ENCODE peak calls at places on chromosomes 3 and 15, in eight cellular contexts. U is A549, S is Panc1, R is SK-N-SH, C is K562, V is GM12878, L is HCT116, H is HepG2. J is an unnamed sample. For H3K4me1, the result is how much of the 10 kb centered on the place peaks cover.

GRCh38 chr3:54951405-54951804 is 23.5 kb upstream of the LRTM1 start:
- DNase-seq in U (no peak), S (no peak), R (peak), C (peak), V (no peak), L (no peak), H (peak), J (peak)

GRCh38 chr15:80615783-80616391 is 79.2 kb upstream of the ABHD17C start:
- DNase-seq in U (no peak), S (no peak), R (peak), C (peak), V (no peak), L (no peak), H (peak), J (no peak)

GRCh38 chr3:158711886-158712285 is 20.4 kb downstream of the RARRES1 start:
- DNase-seq in U (peak), S (no peak), R (no peak), C (no peak), V (no peak), L (no peak), H (no peak), J (no peak)

GRCh38 chr3:147297756-147298155 is 108.6 kb downstream of the ZIC4 start:
- DNase-seq in U (no peak), S (no peak), R (no peak), C (no peak), V (no peak), L (no peak), H (no peak), J (no peak)

GRCh38 chr15:28935316-28935715 is 49.5 kb downstream of the APBA2 start:
- DNase-seq in U (peak), S (no peak), R (no peak), C (peak), V (no peak), L (no peak), H (peak), J (peak)

GRCh38 chr3:99895706-99896441 is 78.2 kb downstream of the CMSS1 start:
- DNase-seq in U (peak), S (peak), R (no peak), C (peak), V (no peak), L (peak), H (peak), J (no peak)

GRCh38 chr15:37056894-37057205 is 43.5 kb downstream of the MEIS2 start:
- DNase-seq in U (no peak), S (no peak), R (no peak), C (no peak), V (no peak), L (no peak), H (no peak), J (no peak)

GRCh38 chr3:101903426-101903825 is 54.1 kb downstream of the NFKBIZ start:
- DNase-seq in U (no peak), S (no peak), R (no peak), C (no peak), V (no peak), L (no peak), H (no peak), J (no peak)

GRCh38 chr3:150640256-150640655 is 37.1 kb downstream of the SELENOT start:
- DNase-seq in U (no peak), S (no peak), R (no peak), C (no peak), V (no peak), L (no peak), H (no peak), J (no peak)

GRCh38 chr3:117656391-117656790 is 946.8 kb downstream of the TUSC7 start:
- DNase-seq in U (no peak), S (no peak), R (no peak), C (no peak), V (no peak), L (no peak), H (no peak), J (no peak)

GRCh38 chr15:92069308-92070244 is 216.1 kb downstream of the SLCO3A1 start:
- DNase-seq in U (peak), S (no peak), R (no peak), C (peak), V (peak), L (peak), H (no peak), J (no peak)

GRCh38 chr15:39781147-39781966 is 1.3 kb downstream of the FSIP1 start:
- DNase-seq in U (no peak), S (no peak), R (no peak), C (no peak), V (no peak), L (no peak), H (no peak), J (no peak)

GRCh38 chr3:70999730-71000129 is 583.8 kb downstream of the FOXP1 start:
- DNase-seq in U (no peak), S (no peak), R (peak), C (no peak), V (no peak), L (no peak), H (no peak), J (no peak)

GRCh38 chr3:144128117-144128892 is 156.7 kb downstream of the DIPK2A start:
- DNase-seq in U (no peak), S (no peak), R (no peak), C (no peak), V (peak), L (no peak), H (no peak), J (peak)

GRCh38 chr15:81297147-81297572 is 26.8 kb downstream of the STARD5 start:
- DNase-seq in U (no peak), S (no peak), R (no peak), C (no peak), V (no peak), L (peak), H (no peak), J (no peak)

GRCh38 chr15:77538011-77538410 is 94.7 kb downstream of the LINGO1 start:
- DNase-seq in U (no peak), S (no peak), R (no peak), C (no peak), V (peak), L (no peak), H (no peak), J (peak)

GRCh38 chr3:138974467-138974866 is 27.4 kb downstream of the FOXL2NB start:
- DNase-seq in U (no peak), S (no peak), R (no peak), C (no peak), V (no peak), L (no peak), H (no peak), J (no peak)

GRCh38 chr15:58299311-58299850 is 132.4 kb upstream of the LIPC start:
- DNase-seq in U (no peak), S (no peak), R (no peak), C (no peak), V (peak), L (no peak), H (no peak), J (no peak)

GRCh38 chr3:196995646-196996355 is 27.2 kb upstream of the PIGZ start:
- DNase-seq in U (no peak), S (no peak), R (no peak), C (no peak), V (no peak), L (no peak), H (no peak), J (no peak)

GRCh38 chr3:147812186-147812911 is 403.2 kb downstream of the ZIC1 start:
- DNase-seq in U (no peak), S (no peak), R (no peak), C (no peak), V (no peak), L (no peak), H (no peak), J (no peak)

GRCh38 chr3:48991851-48992545 is 2.0 kb downstream of the P4HTM start:
- DNase-seq in U (no peak), S (no peak), R (no peak), C (no peak), V (no peak), L (no peak), H (no peak), J (no peak)

GRCh38 chr15:84572231-84572630 is 28.6 kb upstream of the ZSCAN2 start:
- DNase-seq in U (no peak), S (no peak), R (no peak), C (no peak), V (no peak), L (no peak), H (no peak), J (no peak)

GRCh38 chr3:66675383-66675782 is 174.6 kb upstream of the LRIG1 start:
- DNase-seq in U (no peak), S (no peak), R (no peak), C (no peak), V (no peak), L (no peak), H (no peak), J (no peak)

GRCh38 chr3:29468150-29468549 is 187.3 kb downstream of the RBMS3 start:
- DNase-seq in U (no peak), S (no peak), R (no peak), C (no peak), V (no peak), L (no peak), H (no peak), J (no peak)

DNA sequence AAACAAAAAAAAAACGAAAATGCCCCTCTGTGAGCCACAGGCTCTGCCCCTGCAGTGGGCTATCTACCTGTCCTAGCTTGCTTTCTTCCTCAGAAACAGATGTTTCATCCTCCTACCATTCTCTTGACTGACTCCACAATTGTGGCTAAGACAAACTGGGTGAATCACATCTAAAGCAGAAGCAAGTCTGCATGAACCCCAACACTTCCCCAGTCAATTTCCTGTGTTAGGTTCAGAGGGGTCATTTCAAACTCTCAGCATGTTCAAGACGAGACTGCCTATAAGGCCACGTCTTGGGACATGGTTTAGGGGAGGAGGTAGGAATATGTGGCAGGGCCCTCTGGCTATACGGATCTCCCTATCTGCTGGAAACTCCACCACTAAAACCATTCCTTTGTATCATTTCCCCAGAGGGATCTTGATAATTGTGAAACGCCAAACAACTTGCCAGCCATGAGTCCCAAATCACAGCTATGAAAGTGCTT is 28.6 kb upstream of the ANKDD1A start:
- DNase-seq in U (no peak), S (no peak), R (no peak), C (no peak), V (peak), L (no peak), H (no peak), J (no peak)
- TF ChIP-seq REST in U (no peak), S (no peak), R (no peak), C (no peak), V (no peak), L (no peak), H (no peak), J (no peak)

GRCh38 chr15:99571299-99571698 is 5.5 kb downstream of the MEF2A start:
- DNase-seq in U (no peak), S (no peak), R (no peak), C (no peak), V (no peak), L (no peak), H (no peak), J (no peak)

GRCh38 chr15:99566157-99566900 is 545 bp downstream of the MEF2A start:
- DNase-seq in U (no peak), S (no peak), R (peak), C (peak), V (no peak), L (no peak), H (no peak), J (peak)

GRCh38 chr15:99565031-99565280 is 828 bp upstream of the MEF2A start:
- DNase-seq in U (no peak), S (no peak), R (no peak), C (no peak), V (no peak), L (no peak), H (no peak), J (no peak)

GRCh38 chr15:99565281-99566156 is at the start of gene MEF2A:
- DNase-seq in U (peak), S (peak), R (peak), C (peak), V (peak), L (peak), H (peak), J (peak)

GRCh38 chr15:99568548-99569352 is 3.0 kb downstream of the MEF2A start:
- DNase-seq in U (no peak), S (no peak), R (no peak), C (peak), V (no peak), L (no peak), H (no peak), J (peak)
- H3K4me1 ChIP-seq in U (under half), S (under half), R (under half), C (under half), V (under half), L (under half), H (under half), J (under half)

GRCh38 chr15:43989938-43990337 is 163.1 kb downstream of the WDR76 start:
- DNase-seq in U (no peak), S (no peak), R (no peak), C (no peak), V (no peak), L (no peak), H (no peak), J (no peak)
- TF ChIP-seq REST in U (no peak), S (no peak), R (no peak), C (no peak), V (no peak), L (no peak), H (no peak), J (no peak)

DNA sequence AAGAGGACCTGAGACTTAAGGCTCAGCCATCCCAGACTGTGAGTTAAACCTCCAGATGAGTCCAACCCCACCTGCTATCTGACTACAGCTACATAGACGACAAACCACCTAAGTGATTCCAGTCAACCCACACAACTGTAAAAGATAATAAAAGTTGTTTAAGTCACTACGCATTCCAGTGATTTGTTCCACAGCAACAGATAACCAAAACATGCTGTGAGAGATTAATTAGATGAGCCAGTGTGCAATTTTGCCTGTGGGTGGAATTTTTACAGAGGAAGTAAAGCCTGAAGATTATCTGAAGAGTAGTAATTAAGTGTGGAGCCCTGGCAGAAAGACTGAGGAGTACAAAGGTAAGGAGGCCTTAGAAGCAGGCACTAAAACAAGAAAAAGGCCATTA is 5.4 kb downstream of the BTBD1 start:
- DNase-seq in U (no peak), S (no peak), R (no peak), C (no peak), V (no peak), L (no peak), H (no peak), J (no peak)
- H3K4me1 ChIP-seq in U (under half), S (under half), R (under half), C (under half), V (under half), L (under half), H (under half), J (under half)

GRCh38 chr3:186361612-186362408 is at the start of gene DGKG:
- DNase-seq in U (peak), S (no peak), R (peak), C (no peak), V (no peak), L (no peak), H (no peak), J (peak)
- TF ChIP-seq REST in U (no peak), S (no peak), R (no peak), C (no peak), V (no peak), L (no peak), H (no peak), J (no peak)